ENCODE peak calls at places on chromosomes 13 and 19, in four cellular contexts. One of them, this sample, is unnamed.

GRCh38 chr13:40485611-40486517 is 180.6 kb downstream of the FOXO1 start:
- DNase-seq in fibroblast of pulmonary artery: no peak
- DNase-seq in CD4-positive, alpha-beta T cell: peak
- DNase-seq in GM13976: peak
- DNase-seq in this sample: peak

GRCh38 chr13:98089826-98090225 is 53.1 kb upstream of the FARP1 start:
- DNase-seq in fibroblast of pulmonary artery: peak
- DNase-seq in CD4-positive, alpha-beta T cell: no peak
- DNase-seq in GM13976: no peak
- DNase-seq in this sample: no peak

GRCh38 chr13:97659602-97660001 is 225.6 kb downstream of the RAP2A start:
- DNase-seq in fibroblast of pulmonary artery: peak
- DNase-seq in CD4-positive, alpha-beta T cell: no peak
- DNase-seq in GM13976: no peak
- DNase-seq in this sample: no peak

GRCh38 chr13:22483276-22483675 is 697.5 kb upstream of the SGCG start:
- DNase-seq in fibroblast of pulmonary artery: no peak
- DNase-seq in CD4-positive, alpha-beta T cell: no peak
- DNase-seq in GM13976: no peak
- DNase-seq in this sample: no peak

GRCh38 chr13:24274452-24274971 is 34.9 kb upstream of the C1QTNF9 start:
- DNase-seq in fibroblast of pulmonary artery: peak
- DNase-seq in CD4-positive, alpha-beta T cell: peak
- DNase-seq in GM13976: peak
- DNase-seq in this sample: peak

GRCh38 chr19:33828266-33829075 is 31.8 kb downstream of the KCTD15 start:
- DNase-seq in fibroblast of pulmonary artery: no peak
- DNase-seq in CD4-positive, alpha-beta T cell: no peak
- DNase-seq in GM13976: no peak
- DNase-seq in this sample: no peak

GRCh38 chr19:35253316-35254286 is 4.8 kb downstream of the LSR start:
- DNase-seq in fibroblast of pulmonary artery: no peak
- DNase-seq in CD4-positive, alpha-beta T cell: no peak
- DNase-seq in GM13976: no peak
- DNase-seq in this sample: no peak

GRCh38 chr19:4596033-4596904 is 36.8 kb upstream of the SEMA6B start:
- DNase-seq in fibroblast of pulmonary artery: no peak
- DNase-seq in CD4-positive, alpha-beta T cell: no peak
- DNase-seq in GM13976: no peak
- DNase-seq in this sample: no peak

GRCh38 chr13:31887311-31887710 is 144.3 kb upstream of the FRY start:
- DNase-seq in fibroblast of pulmonary artery: peak
- DNase-seq in CD4-positive, alpha-beta T cell: no peak
- DNase-seq in GM13976: no peak
- DNase-seq in this sample: no peak

GRCh38 chr13:22298530-22298929 is 627.7 kb downstream of the FGF9 start:
- DNase-seq in fibroblast of pulmonary artery: no peak
- DNase-seq in CD4-positive, alpha-beta T cell: no peak
- DNase-seq in GM13976: no peak
- DNase-seq in this sample: no peak